ENCODE peak calls at places on chromosomes 12 and 14, in nine cellular contexts. M is HCT116, S is mucosa of descending colon, I is colonic mucosa, Q is body of pancreas, U is AG09309, V is right atrium auricular region, P is esophagus muscularis mucosa, D is fibroblast of the aortic adventitia. K is an unnamed sample.
A peak's percentile ranks its signal among the peaks of the same experiment; 100 is the strongest.

GRCh38 chr12:795305-795704 is 42.9 kb downstream of the WNK1 start:
- DNase-seq in M (no peak), S (no peak), I (no peak), Q (no peak), U (no peak), V (no peak), P (no peak), D (no peak), K (no peak)

GRCh38 chr14:54312166-54312801 is 84.5 kb upstream of the CDKN3 start:
- DNase-seq in M (peak; percentile 62), S (no peak), I (no peak), Q (no peak), U (peak; percentile 91), V (no peak), P (no peak), D (peak; percentile 92), K (peak; percentile 79)

GRCh38 chr12:115762934-115763333 is 514.6 kb downstream of the MED13L start:
- DNase-seq in M (no peak), S (no peak), I (no peak), Q (no peak), U (no peak), V (no peak), P (no peak), D (no peak), K (no peak)

GRCh38 chr14:69879175-69880047 is at the start of gene SMOC1:
- DNase-seq in M (no peak), S (peak; percentile 38), I (peak; percentile 32), Q (peak; percentile 94), U (no peak), V (no peak), P (no peak), D (peak; percentile 9), K (no peak)

GRCh38 chr12:124142395-124143005 is 152.4 kb upstream of the RFLNA start:
- DNase-seq in M (no peak), S (no peak), I (no peak), Q (no peak), U (no peak), V (no peak), P (no peak), D (no peak), K (no peak)

GRCh38 chr12:116656371-116656770 is 81.5 kb downstream of the SPRING1 start:
- DNase-seq in M (no peak), S (no peak), I (no peak), Q (no peak), U (no peak), V (no peak), P (no peak), D (peak; percentile 50), K (no peak)

GRCh38 chr12:90274407-90274806 is 565.8 kb upstream of the ATP2B1 start:
- DNase-seq in M (no peak), S (peak; percentile 7), I (no peak), Q (no peak), U (no peak), V (no peak), P (no peak), D (no peak), K (no peak)

GRCh38 chr14:23895480-23895879 is 58.1 kb upstream of the DHRS4 start:
- DNase-seq in M (no peak), S (no peak), I (no peak), Q (no peak), U (no peak), V (no peak), P (peak; percentile 79), D (peak; percentile 52), K (no peak)

GRCh38 chr14:74976264-74977113 is 21.1 kb upstream of the PGF start:
- DNase-seq in M (no peak), S (no peak), I (no peak), Q (no peak), U (no peak), V (no peak), P (no peak), D (no peak), K (no peak)

GRCh38 chr14:58640959-58641358 is 3.2 kb downstream of the DACT1 start:
- DNase-seq in M (no peak), S (no peak), I (no peak), Q (no peak), U (no peak), V (no peak), P (no peak), D (no peak), K (no peak)

GRCh38 chr12:25433581-25434325 is 119.3 kb downstream of the LMNTD1 start:
- DNase-seq in M (no peak), S (no peak), I (no peak), Q (no peak), U (no peak), V (no peak), P (no peak), D (peak; percentile 68), K (no peak)

GRCh38 chr14:67237591-67237990 is 3.6 kb upstream of the PALS1 start:
- DNase-seq in M (no peak), S (no peak), I (no peak), Q (no peak), U (no peak), V (no peak), P (no peak), D (no peak), K (no peak)

GRCh38 chr14:67240978-67241415 is 238 bp upstream of the PALS1 start:
- DNase-seq in M (peak; percentile 90), S (peak; percentile 95), I (peak; percentile 96), Q (peak; percentile 96), U (peak; percentile 83), V (peak; percentile 97), P (peak; percentile 98), D (peak; percentile 94), K (peak; percentile 41)

GRCh38 chr14:67239582-67239981 is 1.7 kb upstream of the PALS1 start:
- DNase-seq in M (no peak), S (peak; percentile 10), I (no peak), Q (no peak), U (no peak), V (no peak), P (no peak), D (no peak), K (no peak)

GRCh38 chr14:67241416-67242362 is at the start of gene PALS1:
- DNase-seq in M (peak; percentile 53), S (peak; percentile 64), I (no peak), Q (peak; percentile 59), U (peak; percentile 54), V (no peak), P (peak; percentile 92), D (peak; percentile 84), K (peak; percentile 70)

DNA sequence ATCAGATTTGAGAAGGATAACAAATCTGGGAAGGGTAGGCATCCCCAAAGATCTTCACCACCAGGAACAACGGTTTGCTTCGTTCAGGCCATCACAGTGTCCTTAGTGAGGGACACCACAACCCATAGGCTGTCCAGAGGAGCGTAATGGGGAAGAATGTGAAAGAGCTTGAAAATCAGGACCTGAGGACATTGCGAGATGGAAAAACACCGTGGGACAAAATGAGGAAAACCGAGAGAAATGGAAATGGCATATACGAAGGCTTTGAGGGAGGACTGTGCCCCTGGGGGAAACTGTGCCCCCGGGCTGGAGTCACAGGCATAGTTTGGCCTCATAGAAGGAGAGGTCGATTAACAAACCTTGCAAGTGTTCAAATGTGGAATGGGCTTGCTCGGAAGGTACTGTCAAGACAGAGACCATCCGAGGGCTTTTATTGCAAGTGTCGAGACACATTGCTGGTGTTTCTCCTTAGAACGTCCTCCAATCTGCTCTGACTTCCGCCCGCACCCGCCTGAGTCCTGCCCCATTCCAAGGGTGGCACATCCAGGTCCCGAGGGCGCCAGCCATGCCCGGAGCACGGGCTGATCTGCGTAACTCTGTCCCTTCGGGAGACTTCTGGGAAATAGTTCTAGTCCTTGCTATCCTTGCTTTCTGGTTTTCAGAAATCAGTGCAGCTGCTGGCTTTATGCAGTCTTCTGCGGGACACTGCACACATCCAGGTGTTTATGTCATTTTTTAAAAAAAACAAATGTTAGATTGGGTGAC is 885 bp upstream of the PALS1 start:
- DNase-seq in M (no peak), S (peak; percentile 83), I (peak; percentile 84), Q (peak; percentile 73), U (no peak), V (peak; percentile 70), P (peak; percentile 92), D (no peak), K (no peak)
- H3K4me3 ChIP-seq in M (peak overlapping the region; percentile 70), S (peak overlapping the region; percentile 96), I (peak overlapping the region; percentile 99), Q (peak overlapping the region; percentile 28), U (peak overlapping the region; percentile 72), V (peak overlapping the region; percentile 93), P (peak overlapping the region; percentile 88), D (peak overlapping the region; percentile 73), K (peak overlapping the region; percentile 83)

GRCh38 chr12:132143328-132144071 is 619 bp downstream of the DDX51 start:
- DNase-seq in M (no peak), S (no peak), I (no peak), Q (peak; percentile 13), U (no peak), V (no peak), P (no peak), D (no peak), K (no peak)
- TF ChIP-seq CTCF in M (no peak), S (no peak), I (no peak), Q (no peak), U (no peak), V (no peak), P (no peak), D (no peak), K (no peak)

GRCh38 chr14:104305511-104306449 is 167.4 kb downstream of the KIF26A start:
- DNase-seq in M (no peak), S (no peak), I (no peak), Q (no peak), U (no peak), V (no peak), P (no peak), D (no peak), K (no peak)

GRCh38 chr14:104306450-104307040 is 168.2 kb downstream of the KIF26A start:
- DNase-seq in M (no peak), S (no peak), I (no peak), Q (no peak), U (no peak), V (no peak), P (no peak), D (no peak), K (no peak)

GRCh38 chr14:104307627-104308401 is 169.4 kb downstream of the KIF26A start:
- DNase-seq in M (no peak), S (no peak), I (no peak), Q (no peak), U (no peak), V (no peak), P (no peak), D (no peak), K (no peak)

GRCh38 chr14:104304451-104305351 is 166.3 kb downstream of the KIF26A start:
- DNase-seq in M (no peak), S (no peak), I (no peak), Q (no peak), U (no peak), V (peak; percentile 61), P (no peak), D (no peak), K (no peak)

DNA sequence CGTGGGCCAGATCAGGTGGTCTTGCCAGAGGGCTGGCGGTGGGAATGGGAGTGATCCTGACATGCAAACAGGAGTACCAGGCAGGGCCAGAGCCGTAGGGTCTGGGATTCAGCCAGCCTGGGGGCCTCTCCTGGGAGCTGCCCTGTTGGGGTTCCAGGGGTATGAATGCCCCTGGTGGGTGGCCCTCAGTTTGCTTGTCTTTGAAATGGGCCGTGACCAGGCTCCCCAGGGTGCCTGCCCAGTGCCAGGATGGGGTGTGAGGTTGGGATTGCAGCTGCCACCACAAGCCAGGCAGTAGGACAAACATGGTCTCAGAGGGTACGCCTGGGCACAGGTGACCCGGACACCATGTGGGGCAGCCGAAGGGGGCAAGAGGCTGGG is 168.8 kb downstream of the KIF26A start:
- DNase-seq in M (no peak), S (no peak), I (no peak), Q (no peak), U (no peak), V (no peak), P (no peak), D (no peak), K (no peak)
- H3K4me3 ChIP-seq in M (no peak overlapping the region), S (no peak overlapping the region), I (no peak overlapping the region), Q (no peak overlapping the region), U (no peak overlapping the region), V (no peak overlapping the region), P (no peak overlapping the region), D (no peak overlapping the region), K (no peak overlapping the region)

GRCh38 chr12:3342051-3342450 is 149.0 kb upstream of the PRMT8 start:
- DNase-seq in M (no peak), S (peak; percentile 60), I (peak; percentile 23), Q (no peak), U (no peak), V (no peak), P (no peak), D (peak; percentile 28), K (no peak)
- TF ChIP-seq CTCF in M (no peak), S (no peak), I (no peak), Q (peak; percentile 41), U (peak; percentile 55), V (peak; percentile 52), P (no peak), D (peak; percentile 50), K (peak; percentile 53)